ENCODE peak calls at places on chromosomes 6 and 20, in seven cellular contexts. One of them, this sample, is unnamed.

GRCh38 chr6:52423971-52424381 is 3.8 kb downstream of the EFHC1 start:
- DNase-seq in WTC11: no peak
- DNase-seq in fibroblast of pulmonary artery: peak; percentile 93
- DNase-seq in astrocyte: peak; percentile 96
- DNase-seq in BJ: peak; percentile 51
- DNase-seq in heart left ventricle: no peak
- DNase-seq in psoas muscle: peak; percentile 29
- DNase-seq in this sample: no peak

GRCh38 chr6:148304976-148305375 is 37.7 kb upstream of the SASH1 start:
- DNase-seq in WTC11: no peak
- DNase-seq in fibroblast of pulmonary artery: peak; percentile 86
- DNase-seq in astrocyte: peak; percentile 87
- DNase-seq in BJ: no peak
- DNase-seq in heart left ventricle: no peak
- DNase-seq in psoas muscle: no peak
- DNase-seq in this sample: no peak

GRCh38 chr6:41692080-41692675 is 43.2 kb downstream of the TFEB start:
- DNase-seq in WTC11: no peak
- DNase-seq in fibroblast of pulmonary artery: no peak
- DNase-seq in astrocyte: no peak
- DNase-seq in BJ: no peak
- DNase-seq in heart left ventricle: no peak
- DNase-seq in psoas muscle: no peak
- DNase-seq in this sample: no peak

GRCh38 chr6:159961523-159961922 is 7.4 kb upstream of the IGF2R start:
- DNase-seq in WTC11: no peak
- DNase-seq in fibroblast of pulmonary artery: no peak
- DNase-seq in astrocyte: no peak
- DNase-seq in BJ: no peak
- DNase-seq in heart left ventricle: no peak
- DNase-seq in psoas muscle: no peak
- DNase-seq in this sample: no peak

GRCh38 chr20:49045440-49046086 is 549 bp upstream of the CSE1L start:
- DNase-seq in WTC11: peak; percentile 15
- DNase-seq in fibroblast of pulmonary artery: no peak
- DNase-seq in astrocyte: no peak
- DNase-seq in BJ: no peak
- DNase-seq in heart left ventricle: peak; percentile 55
- DNase-seq in psoas muscle: peak; percentile 28
- DNase-seq in this sample: peak; percentile 22

GRCh38 chr20:20734475-20734948 is 22.1 kb upstream of the RALGAPA2 start:
- DNase-seq in WTC11: no peak
- DNase-seq in fibroblast of pulmonary artery: no peak
- DNase-seq in astrocyte: no peak
- DNase-seq in BJ: no peak
- DNase-seq in heart left ventricle: no peak
- DNase-seq in psoas muscle: no peak
- DNase-seq in this sample: no peak

GRCh38 chr20:39986231-39986904 is 702.7 kb downstream of the MAFB start:
- DNase-seq in WTC11: peak; percentile 31
- DNase-seq in fibroblast of pulmonary artery: peak; percentile 12
- DNase-seq in astrocyte: peak; percentile 19
- DNase-seq in BJ: peak; percentile 13
- DNase-seq in heart left ventricle: peak; percentile 82
- DNase-seq in psoas muscle: peak; percentile 78
- DNase-seq in this sample: no peak

GRCh38 chr20:32483351-32484220 is 101.5 kb downstream of the NOL4L start:
- DNase-seq in WTC11: peak; percentile 75
- DNase-seq in fibroblast of pulmonary artery: peak; percentile 81
- DNase-seq in astrocyte: peak; percentile 77
- DNase-seq in BJ: no peak
- DNase-seq in heart left ventricle: peak; percentile 51
- DNase-seq in psoas muscle: peak; percentile 62
- DNase-seq in this sample: no peak

GRCh38 chr6:80280258-80281010 is 174.0 kb downstream of the BCKDHB start:
- DNase-seq in WTC11: no peak
- DNase-seq in fibroblast of pulmonary artery: peak; percentile 18
- DNase-seq in astrocyte: peak; percentile 58
- DNase-seq in BJ: no peak
- DNase-seq in heart left ventricle: no peak
- DNase-seq in psoas muscle: no peak
- DNase-seq in this sample: no peak

GRCh38 chr6:135583256-135583758 is 85.8 kb upstream of the AHI1 start:
- DNase-seq in WTC11: no peak
- DNase-seq in fibroblast of pulmonary artery: peak; percentile 39
- DNase-seq in astrocyte: peak; percentile 71
- DNase-seq in BJ: no peak
- DNase-seq in heart left ventricle: no peak
- DNase-seq in psoas muscle: no peak
- DNase-seq in this sample: no peak

GRCh38 chr6:169725270-169726048 is 1.2 kb upstream of the PHF10 start:
- DNase-seq in WTC11: peak; percentile 48
- DNase-seq in fibroblast of pulmonary artery: peak; percentile 84
- DNase-seq in astrocyte: peak; percentile 69
- DNase-seq in BJ: no peak
- DNase-seq in heart left ventricle: peak; percentile 40
- DNase-seq in psoas muscle: peak; percentile 74
- DNase-seq in this sample: no peak

DNA sequence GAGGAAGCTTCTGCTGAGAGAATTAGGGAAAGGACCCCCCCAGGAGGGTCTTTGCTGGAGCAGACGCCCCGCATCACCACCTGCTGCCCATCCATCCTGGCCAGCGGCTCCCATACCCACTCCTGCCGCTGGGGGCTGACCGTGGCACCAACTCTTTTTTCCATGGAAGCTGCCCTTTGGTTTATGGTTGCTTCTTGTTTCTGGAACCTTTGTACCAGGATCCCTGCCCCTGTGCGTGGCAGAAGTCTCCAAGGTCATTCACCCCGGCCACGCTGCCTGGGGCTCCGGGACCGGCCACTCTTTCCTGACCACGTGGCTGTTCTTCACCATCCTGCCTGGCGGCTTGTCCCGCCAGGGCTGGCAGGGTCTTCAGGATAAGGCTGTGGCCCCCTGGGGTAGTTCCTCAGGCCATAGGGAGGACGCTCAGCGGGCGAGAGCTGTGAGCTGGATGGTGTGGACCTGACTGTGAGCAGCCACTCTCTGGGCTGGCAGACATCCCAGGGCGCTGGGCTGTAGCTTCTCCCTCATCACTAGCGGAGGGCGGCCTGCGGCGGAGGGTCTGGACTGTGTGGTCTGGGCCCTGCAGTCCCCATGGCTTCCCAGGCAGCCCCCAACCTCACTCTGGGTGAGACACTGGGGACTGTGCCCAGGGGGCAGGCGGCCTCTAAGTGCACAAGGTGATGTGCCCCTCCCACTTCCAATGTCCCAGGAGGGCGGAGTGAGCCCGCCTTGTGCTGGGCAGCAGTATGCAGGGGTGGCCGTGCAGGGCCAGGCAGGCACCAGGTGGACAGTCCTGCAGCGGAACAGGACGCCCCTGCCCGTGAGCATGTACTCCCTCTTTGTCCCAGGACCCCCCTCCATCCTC is 22.8 kb upstream of the RBBP8NL start:
- DNase-seq in WTC11: no peak
- DNase-seq in fibroblast of pulmonary artery: no peak
- DNase-seq in astrocyte: no peak
- DNase-seq in BJ: no peak
- DNase-seq in heart left ventricle: peak; percentile 66
- DNase-seq in psoas muscle: no peak
- DNase-seq in this sample: no peak
- TF ChIP-seq CTCF in WTC11: no peak
- TF ChIP-seq CTCF in fibroblast of pulmonary artery: no peak
- TF ChIP-seq CTCF in astrocyte: no peak
- TF ChIP-seq CTCF in BJ: no peak
- TF ChIP-seq CTCF in heart left ventricle: no peak
- TF ChIP-seq CTCF in psoas muscle: no peak
- TF ChIP-seq CTCF in this sample: no peak

GRCh38 chr6:37170273-37171140 is 555 bp downstream of the PIM1 start:
- DNase-seq in WTC11: peak; percentile 70
- DNase-seq in fibroblast of pulmonary artery: peak; percentile 59
- DNase-seq in astrocyte: no peak
- DNase-seq in BJ: no peak
- DNase-seq in heart left ventricle: peak; percentile 68
- DNase-seq in psoas muscle: peak; percentile 57
- DNase-seq in this sample: peak; percentile 29
- TF ChIP-seq CTCF in WTC11: no peak
- TF ChIP-seq CTCF in fibroblast of pulmonary artery: peak; percentile 4
- TF ChIP-seq CTCF in astrocyte: no peak
- TF ChIP-seq CTCF in BJ: peak; percentile 25
- TF ChIP-seq CTCF in heart left ventricle: peak; percentile 13
- TF ChIP-seq CTCF in psoas muscle: peak; percentile 44
- TF ChIP-seq CTCF in this sample: peak; percentile 18

DNA sequence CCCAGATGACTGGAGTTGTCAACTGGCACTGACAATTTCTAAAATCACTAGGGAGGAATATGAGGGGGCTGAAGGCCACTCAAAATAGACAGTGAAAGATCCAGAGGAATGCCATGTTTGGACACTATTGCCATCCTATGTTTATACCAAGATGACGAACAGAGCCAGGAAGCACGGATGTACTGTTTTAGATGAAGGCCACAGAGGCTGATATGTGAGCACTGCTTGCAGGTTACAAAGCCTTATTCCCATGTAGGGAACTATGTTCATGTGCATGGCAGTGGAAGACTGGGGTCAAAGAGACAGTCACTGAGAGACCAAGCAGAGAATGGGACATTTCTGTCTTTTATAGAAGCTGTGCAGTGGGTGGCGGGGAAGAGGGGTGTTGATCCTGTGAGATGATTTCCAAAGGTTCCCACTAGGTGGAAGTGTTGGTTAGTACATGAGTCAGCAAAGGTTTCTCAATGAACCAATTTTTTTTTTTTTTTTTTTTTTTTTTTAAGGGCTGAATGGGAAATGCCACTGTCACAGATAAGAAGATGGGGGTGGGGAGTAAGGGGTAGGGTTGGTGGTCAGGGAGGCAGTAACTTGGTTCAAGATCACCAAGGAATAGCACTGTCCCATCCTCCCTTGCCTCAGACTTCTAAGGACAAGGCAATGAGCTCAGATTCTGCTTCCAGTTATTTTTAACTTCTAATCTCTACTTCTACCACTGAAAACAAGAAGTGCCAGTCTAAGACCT is 46.7 kb upstream of the MOCS1 start:
- DNase-seq in WTC11: peak; percentile 24
- DNase-seq in fibroblast of pulmonary artery: peak; percentile 72
- DNase-seq in astrocyte: peak; percentile 17
- DNase-seq in BJ: no peak
- DNase-seq in heart left ventricle: no peak
- DNase-seq in psoas muscle: no peak
- DNase-seq in this sample: peak; percentile 28
- TF ChIP-seq CTCF in WTC11: peak; percentile 39
- TF ChIP-seq CTCF in fibroblast of pulmonary artery: peak; percentile 58
- TF ChIP-seq CTCF in astrocyte: peak; percentile 54
- TF ChIP-seq CTCF in BJ: peak; percentile 59
- TF ChIP-seq CTCF in heart left ventricle: peak; percentile 48
- TF ChIP-seq CTCF in psoas muscle: peak; percentile 48
- TF ChIP-seq CTCF in this sample: peak; percentile 38

GRCh38 chr20:4999788-5000187 is 1.5 kb downstream of the SLC23A2 start:
- DNase-seq in WTC11: no peak
- DNase-seq in fibroblast of pulmonary artery: no peak
- DNase-seq in astrocyte: no peak
- DNase-seq in BJ: no peak
- DNase-seq in heart left ventricle: no peak
- DNase-seq in psoas muscle: no peak
- DNase-seq in this sample: no peak

GRCh38 chr20:5001174-5002076 is at the start of gene SLC23A2:
- DNase-seq in WTC11: peak; percentile 42
- DNase-seq in fibroblast of pulmonary artery: no peak
- DNase-seq in astrocyte: peak; percentile 22
- DNase-seq in BJ: no peak
- DNase-seq in heart left ventricle: peak; percentile 51
- DNase-seq in psoas muscle: peak; percentile 46
- DNase-seq in this sample: peak; percentile 78

GRCh38 chr20:4997207-4997606 is 4.1 kb downstream of the SLC23A2 start:
- DNase-seq in WTC11: no peak
- DNase-seq in fibroblast of pulmonary artery: no peak
- DNase-seq in astrocyte: no peak
- DNase-seq in BJ: no peak
- DNase-seq in heart left ventricle: no peak
- DNase-seq in psoas muscle: no peak
- DNase-seq in this sample: no peak

GRCh38 chr20:5000263-5001173 is 792 bp downstream of the SLC23A2 start:
- DNase-seq in WTC11: peak; percentile 41
- DNase-seq in fibroblast of pulmonary artery: no peak
- DNase-seq in astrocyte: no peak
- DNase-seq in BJ: no peak
- DNase-seq in heart left ventricle: peak; percentile 71
- DNase-seq in psoas muscle: peak; percentile 50
- DNase-seq in this sample: peak; percentile 37

GRCh38 chr20:4998160-4998651 is 3.1 kb downstream of the SLC23A2 start:
- DNase-seq in WTC11: no peak
- DNase-seq in fibroblast of pulmonary artery: no peak
- DNase-seq in astrocyte: no peak
- DNase-seq in BJ: no peak
- DNase-seq in heart left ventricle: no peak
- DNase-seq in psoas muscle: no peak
- DNase-seq in this sample: peak; percentile 57
- TF ChIP-seq CTCF in WTC11: no peak
- TF ChIP-seq CTCF in fibroblast of pulmonary artery: peak; percentile 8
- TF ChIP-seq CTCF in astrocyte: no peak
- TF ChIP-seq CTCF in BJ: no peak
- TF ChIP-seq CTCF in heart left ventricle: no peak
- TF ChIP-seq CTCF in psoas muscle: no peak
- TF ChIP-seq CTCF in this sample: peak; percentile 28

GRCh38 chr20:35502352-35502751 is 27.1 kb downstream of the C20orf173 start:
- DNase-seq in WTC11: no peak
- DNase-seq in fibroblast of pulmonary artery: no peak
- DNase-seq in astrocyte: no peak
- DNase-seq in BJ: no peak
- DNase-seq in heart left ventricle: no peak
- DNase-seq in psoas muscle: no peak
- DNase-seq in this sample: peak; percentile 67
- TF ChIP-seq CTCF in WTC11: no peak
- TF ChIP-seq CTCF in fibroblast of pulmonary artery: no peak
- TF ChIP-seq CTCF in astrocyte: no peak
- TF ChIP-seq CTCF in BJ: no peak
- TF ChIP-seq CTCF in heart left ventricle: no peak
- TF ChIP-seq CTCF in psoas muscle: no peak
- TF ChIP-seq CTCF in this sample: no peak

GRCh38 chr6:37539706-37540352 is 40.1 kb upstream of the CCDC167 start:
- DNase-seq in WTC11: no peak
- DNase-seq in fibroblast of pulmonary artery: no peak
- DNase-seq in astrocyte: no peak
- DNase-seq in BJ: no peak
- DNase-seq in heart left ventricle: no peak
- DNase-seq in psoas muscle: no peak
- DNase-seq in this sample: no peak
- TF ChIP-seq CTCF in WTC11: no peak
- TF ChIP-seq CTCF in fibroblast of pulmonary artery: no peak
- TF ChIP-seq CTCF in astrocyte: no peak
- TF ChIP-seq CTCF in BJ: no peak
- TF ChIP-seq CTCF in heart left ventricle: no peak
- TF ChIP-seq CTCF in psoas muscle: no peak
- TF ChIP-seq CTCF in this sample: no peak

DNA sequence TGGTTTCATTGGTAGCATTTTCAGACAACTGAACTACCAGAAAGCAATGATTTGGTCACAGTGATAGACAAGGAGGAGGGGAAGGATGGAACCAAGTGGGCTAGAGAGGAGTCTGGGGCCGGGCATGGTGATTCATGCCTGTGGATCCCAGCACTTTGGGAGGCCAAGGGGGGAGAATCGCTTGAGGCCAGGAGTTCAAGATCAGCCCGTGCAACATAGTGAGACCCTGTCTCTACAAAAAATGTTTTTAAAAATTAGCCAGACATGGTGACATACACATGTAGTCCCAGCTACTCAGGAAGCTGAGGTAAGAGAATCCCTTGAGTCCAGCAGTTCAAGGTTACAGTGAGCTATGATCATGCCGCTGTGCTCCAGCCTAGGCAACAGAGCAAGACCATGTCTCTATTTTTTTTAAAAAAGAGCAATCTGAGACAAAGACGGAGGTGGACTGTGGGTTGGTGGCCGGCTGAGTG is 70.6 kb downstream of the SYCP2L start:
- DNase-seq in WTC11: no peak
- DNase-seq in fibroblast of pulmonary artery: no peak
- DNase-seq in astrocyte: no peak
- DNase-seq in BJ: no peak
- DNase-seq in heart left ventricle: no peak
- DNase-seq in psoas muscle: no peak
- DNase-seq in this sample: no peak
- TF ChIP-seq CTCF in WTC11: no peak
- TF ChIP-seq CTCF in fibroblast of pulmonary artery: no peak
- TF ChIP-seq CTCF in astrocyte: no peak
- TF ChIP-seq CTCF in BJ: no peak
- TF ChIP-seq CTCF in heart left ventricle: no peak
- TF ChIP-seq CTCF in psoas muscle: no peak
- TF ChIP-seq CTCF in this sample: no peak